ENCODE peak calls at places on chromosomes 7 and 10, in four cellular contexts. One of them, this sample, is unnamed.

GRCh38 chr10:119364941-119365340 is 157.6 kb downstream of the GRK5 start:
- DNase-seq in naive thymus-derived CD4-positive, alpha-beta T cell: no peak
- DNase-seq in neuronal stem cell: no peak
- DNase-seq in IMR-90: peak; percentile 31
- DNase-seq in this sample: no peak

GRCh38 chr7:96236198-96237039 is 85.5 kb downstream of the SLC25A13 start:
- DNase-seq in neuronal stem cell: no peak
- DNase-seq in naive thymus-derived CD4-positive, alpha-beta T cell: no peak
- DNase-seq in IMR-90: peak; percentile 95
- DNase-seq in this sample: no peak

GRCh38 chr10:110407301-110408170 is 90.2 kb upstream of the DUSP5 start:
- DNase-seq in neuronal stem cell: no peak
- DNase-seq in IMR-90: no peak
- DNase-seq in naive thymus-derived CD4-positive, alpha-beta T cell: no peak
- DNase-seq in this sample: no peak

GRCh38 chr7:141369422-141369821 is 181.8 kb upstream of the AGK start:
- DNase-seq in IMR-90: no peak
- DNase-seq in neuronal stem cell: no peak
- DNase-seq in naive thymus-derived CD4-positive, alpha-beta T cell: no peak
- DNase-seq in this sample: no peak

GRCh38 chr10:97882142-97883091 is 32.8 kb downstream of the GOLGA7B start:
- DNase-seq in IMR-90: peak; percentile 51
- DNase-seq in naive thymus-derived CD4-positive, alpha-beta T cell: no peak
- DNase-seq in neuronal stem cell: no peak
- DNase-seq in this sample: no peak

GRCh38 chr7:54817125-54817524 is 58.1 kb upstream of the SEC61G start:
- DNase-seq in neuronal stem cell: no peak
- DNase-seq in naive thymus-derived CD4-positive, alpha-beta T cell: no peak
- DNase-seq in IMR-90: no peak
- DNase-seq in this sample: no peak

GRCh38 chr10:62934258-62934657 is 118.1 kb upstream of the EGR2 start:
- DNase-seq in IMR-90: no peak
- DNase-seq in neuronal stem cell: no peak
- DNase-seq in naive thymus-derived CD4-positive, alpha-beta T cell: no peak
- DNase-seq in this sample: no peak

GRCh38 chr10:11887381-11888227 is 64.4 kb downstream of the PROSER2 start:
- DNase-seq in IMR-90: no peak
- DNase-seq in neuronal stem cell: no peak
- DNase-seq in naive thymus-derived CD4-positive, alpha-beta T cell: no peak
- DNase-seq in this sample: no peak

GRCh38 chr7:158595068-158595467 is 7.4 kb upstream of the PTPRN2 start:
- DNase-seq in naive thymus-derived CD4-positive, alpha-beta T cell: no peak
- DNase-seq in neuronal stem cell: peak; percentile 75
- DNase-seq in IMR-90: peak; percentile 59
- DNase-seq in this sample: no peak

GRCh38 chr10:23897864-23898263 is 311.1 kb upstream of the KIAA1217 start:
- DNase-seq in naive thymus-derived CD4-positive, alpha-beta T cell: no peak
- DNase-seq in IMR-90: no peak
- DNase-seq in neuronal stem cell: no peak
- DNase-seq in this sample: no peak

GRCh38 chr10:323651-324293 is 188.5 kb downstream of the ZMYND11 start:
- DNase-seq in IMR-90: peak; percentile 97
- DNase-seq in naive thymus-derived CD4-positive, alpha-beta T cell: no peak
- DNase-seq in neuronal stem cell: no peak
- DNase-seq in this sample: peak; percentile 26

GRCh38 chr7:38178695-38179344 is 775 bp downstream of the STARD3NL start:
- DNase-seq in neuronal stem cell: peak; percentile 12
- DNase-seq in naive thymus-derived CD4-positive, alpha-beta T cell: peak; percentile 64
- DNase-seq in IMR-90: peak; percentile 54
- DNase-seq in this sample: no peak

GRCh38 chr10:100730739-100731602 is 14.4 kb upstream of the PAX2 start:
- DNase-seq in neuronal stem cell: no peak
- DNase-seq in naive thymus-derived CD4-positive, alpha-beta T cell: no peak
- DNase-seq in IMR-90: peak; percentile 6
- DNase-seq in this sample: no peak

GRCh38 chr7:116075351-116076145 is 45.0 kb upstream of the TFEC start:
- DNase-seq in naive thymus-derived CD4-positive, alpha-beta T cell: no peak
- DNase-seq in IMR-90: peak; percentile 7
- DNase-seq in neuronal stem cell: no peak
- DNase-seq in this sample: no peak

GRCh38 chr7:107995184-107996071 is 7.5 kb downstream of the LAMB1 start:
- DNase-seq in naive thymus-derived CD4-positive, alpha-beta T cell: no peak
- DNase-seq in neuronal stem cell: peak; percentile 71
- DNase-seq in IMR-90: peak; percentile 85
- DNase-seq in this sample: no peak

GRCh38 chr7:11328309-11328708 is 354.6 kb downstream of the PHF14 start:
- DNase-seq in neuronal stem cell: no peak
- DNase-seq in IMR-90: no peak
- DNase-seq in naive thymus-derived CD4-positive, alpha-beta T cell: no peak
- DNase-seq in this sample: no peak

GRCh38 chr10:82378146-82378545 is 503.2 kb downstream of the NRG3 start:
- DNase-seq in neuronal stem cell: no peak
- DNase-seq in naive thymus-derived CD4-positive, alpha-beta T cell: no peak
- DNase-seq in IMR-90: peak; percentile 1
- DNase-seq in this sample: no peak

GRCh38 chr7:34187908-34188307 is 282.6 kb downstream of the BMPER start:
- DNase-seq in naive thymus-derived CD4-positive, alpha-beta T cell: no peak
- DNase-seq in neuronal stem cell: no peak
- DNase-seq in IMR-90: peak; percentile 44
- DNase-seq in this sample: no peak

GRCh38 chr7:17029150-17029549 is 147.4 kb upstream of the AGR3 start:
- DNase-seq in neuronal stem cell: no peak
- DNase-seq in naive thymus-derived CD4-positive, alpha-beta T cell: no peak
- DNase-seq in IMR-90: no peak
- DNase-seq in this sample: no peak

GRCh38 chr7:143416565-143417149 is 8.0 kb upstream of the EPHA1 start:
- DNase-seq in IMR-90: peak; percentile 53
- DNase-seq in neuronal stem cell: peak; percentile 36
- DNase-seq in naive thymus-derived CD4-positive, alpha-beta T cell: peak; percentile 50
- DNase-seq in this sample: no peak

GRCh38 chr7:109638321-109638720 is 1068.6 kb downstream of the DNAJB9 start:
- DNase-seq in IMR-90: no peak
- DNase-seq in naive thymus-derived CD4-positive, alpha-beta T cell: no peak
- DNase-seq in neuronal stem cell: no peak
- DNase-seq in this sample: no peak

GRCh38 chr7:5065107-5065407 is 19.4 kb downstream of the RBAK start:
- DNase-seq in naive thymus-derived CD4-positive, alpha-beta T cell: no peak
- DNase-seq in neuronal stem cell: no peak
- DNase-seq in IMR-90: no peak
- DNase-seq in this sample: no peak

GRCh38 chr7:1434165-1434718 is 25.0 kb downstream of the MICALL2 start:
- DNase-seq in IMR-90: no peak
- DNase-seq in neuronal stem cell: no peak
- DNase-seq in naive thymus-derived CD4-positive, alpha-beta T cell: no peak
- DNase-seq in this sample: no peak

GRCh38 chr10:110487411-110488123 is 10.1 kb upstream of the DUSP5 start:
- DNase-seq in naive thymus-derived CD4-positive, alpha-beta T cell: no peak
- DNase-seq in IMR-90: peak; percentile 55
- DNase-seq in neuronal stem cell: no peak
- DNase-seq in this sample: no peak

GRCh38 chr7:45050198-45050597 is 38.6 kb downstream of the NACAD start:
- DNase-seq in IMR-90: no peak
- DNase-seq in naive thymus-derived CD4-positive, alpha-beta T cell: no peak
- DNase-seq in neuronal stem cell: no peak
- DNase-seq in this sample: no peak

GRCh38 chr10:16724509-16724908 is 92.7 kb downstream of the RSU1 start:
- DNase-seq in naive thymus-derived CD4-positive, alpha-beta T cell: no peak
- DNase-seq in neuronal stem cell: no peak
- DNase-seq in IMR-90: no peak
- DNase-seq in this sample: no peak
- H3K4me1 ChIP-seq in naive thymus-derived CD4-positive, alpha-beta T cell: peaks cover under 1% of the 10 kb centered on the region
- H3K4me1 ChIP-seq in neuronal stem cell: no peaks in the 10 kb centered on the region
- H3K4me1 ChIP-seq in IMR-90: no peaks in the 10 kb centered on the region
- H3K4me1 ChIP-seq in this sample: no peaks in the 10 kb centered on the region

DNA sequence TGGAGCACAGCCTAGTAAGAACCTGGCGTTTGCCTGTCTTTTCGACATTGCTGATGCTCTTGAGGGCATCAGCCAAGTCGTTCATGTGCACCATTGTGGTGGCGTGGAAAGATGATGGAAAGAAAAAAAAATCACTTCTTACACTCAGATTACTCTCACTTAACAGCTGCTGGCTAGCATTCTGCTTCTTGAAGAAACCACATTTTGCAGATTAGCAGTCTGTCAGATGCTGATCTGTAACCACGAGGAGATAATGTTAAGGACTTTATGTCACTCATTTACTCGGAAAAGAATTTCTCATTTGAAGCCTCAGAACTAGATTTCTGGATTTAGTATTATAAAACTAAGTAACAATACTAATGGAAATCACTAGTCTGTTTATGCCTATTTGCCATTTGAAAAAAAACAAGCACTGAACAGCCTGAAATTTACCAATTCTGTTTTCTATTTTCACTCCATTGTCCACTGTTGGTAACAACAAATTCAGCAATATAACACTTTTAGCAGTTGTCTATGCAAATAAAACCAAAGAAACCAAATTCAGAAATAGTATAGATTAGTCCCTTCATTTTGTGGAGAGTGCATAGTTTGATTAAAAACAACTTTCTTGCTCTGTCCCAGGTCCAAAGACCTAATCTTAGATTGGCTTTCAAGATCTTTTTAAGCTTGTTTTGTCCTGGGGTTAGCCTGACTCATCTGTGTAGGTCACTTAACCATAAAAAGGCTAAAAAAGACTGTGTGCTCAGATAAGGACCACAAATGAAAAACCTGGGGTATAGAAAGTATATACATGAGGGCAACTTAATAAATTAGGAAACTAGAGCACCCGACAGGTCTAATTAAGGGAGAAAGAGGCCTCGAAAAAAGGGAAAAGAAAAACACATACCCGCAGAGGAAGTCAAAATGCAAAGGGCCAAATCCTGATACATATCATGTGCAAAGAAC is 67.5 kb downstream of the NT5C2 start:
- DNase-seq in IMR-90: peak; percentile 19
- DNase-seq in neuronal stem cell: no peak
- DNase-seq in naive thymus-derived CD4-positive, alpha-beta T cell: no peak
- DNase-seq in this sample: no peak
- H3K4me3 ChIP-seq in IMR-90: no peak overlapping the region
- H3K4me3 ChIP-seq in neuronal stem cell: no peak overlapping the region
- H3K4me3 ChIP-seq in naive thymus-derived CD4-positive, alpha-beta T cell: no peak overlapping the region
- H3K4me3 ChIP-seq in this sample: no peak overlapping the region

GRCh38 chr7:2760098-2760889 is 72.3 kb downstream of the AMZ1 start:
- DNase-seq in IMR-90: peak; percentile 54
- DNase-seq in neuronal stem cell: peak; percentile 21
- DNase-seq in naive thymus-derived CD4-positive, alpha-beta T cell: no peak
- DNase-seq in this sample: no peak
- H3K4me1 ChIP-seq in IMR-90: peaks cover 47% of the 10 kb centered on the region
- H3K4me1 ChIP-seq in neuronal stem cell: peaks cover 16% of the 10 kb centered on the region
- H3K4me1 ChIP-seq in naive thymus-derived CD4-positive, alpha-beta T cell: no peaks in the 10 kb centered on the region
- H3K4me1 ChIP-seq in this sample: peaks cover 6% of the 10 kb centered on the region

DNA sequence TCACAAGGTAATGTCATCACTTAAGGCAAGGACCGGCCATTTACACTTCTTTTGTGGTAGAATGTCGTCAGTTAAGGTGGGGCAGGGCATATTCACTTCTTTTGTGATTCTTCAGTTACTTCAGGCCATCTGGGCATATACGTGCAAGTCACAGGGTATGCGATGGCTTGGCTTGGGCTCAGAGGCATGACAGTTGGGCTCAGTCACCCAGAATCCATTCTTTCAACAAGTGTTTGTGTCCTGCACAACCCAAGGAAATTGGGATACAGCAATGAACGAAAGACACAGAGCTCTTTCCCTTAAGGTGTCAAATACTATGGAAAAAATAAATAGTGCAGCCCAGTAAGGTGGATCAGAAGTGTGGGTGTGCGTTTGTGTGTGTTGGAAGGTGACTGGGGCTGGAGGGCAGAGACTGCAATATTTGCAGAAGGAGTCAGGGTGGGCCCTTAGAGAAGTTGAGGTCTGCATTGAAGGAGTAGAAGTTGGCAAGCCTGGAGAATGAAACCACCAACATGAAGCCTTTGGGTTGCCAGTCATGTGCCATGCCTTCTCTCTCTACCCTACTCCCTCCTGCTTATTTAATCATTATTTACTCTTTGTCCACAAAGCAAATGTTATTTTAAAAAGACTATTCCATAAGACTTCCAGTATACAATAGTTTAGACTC is 222.8 kb upstream of the PRKCQ start:
- DNase-seq in naive thymus-derived CD4-positive, alpha-beta T cell: no peak
- DNase-seq in neuronal stem cell: no peak
- DNase-seq in IMR-90: no peak
- DNase-seq in this sample: no peak
- H3K4me3 ChIP-seq in naive thymus-derived CD4-positive, alpha-beta T cell: no peak overlapping the region
- H3K4me3 ChIP-seq in neuronal stem cell: no peak overlapping the region
- H3K4me3 ChIP-seq in IMR-90: no peak overlapping the region
- H3K4me3 ChIP-seq in this sample: no peak overlapping the region

GRCh38 chr7:41997151-41997550 is 239.9 kb downstream of the GLI3 start:
- DNase-seq in IMR-90: no peak
- DNase-seq in naive thymus-derived CD4-positive, alpha-beta T cell: no peak
- DNase-seq in neuronal stem cell: no peak
- DNase-seq in this sample: no peak
- H3K4me1 ChIP-seq in IMR-90: peaks cover 17% of the 10 kb centered on the region
- H3K4me1 ChIP-seq in naive thymus-derived CD4-positive, alpha-beta T cell: no peaks in the 10 kb centered on the region
- H3K4me1 ChIP-seq in neuronal stem cell: peaks cover 2% of the 10 kb centered on the region
- H3K4me1 ChIP-seq in this sample: no peaks in the 10 kb centered on the region

DNA sequence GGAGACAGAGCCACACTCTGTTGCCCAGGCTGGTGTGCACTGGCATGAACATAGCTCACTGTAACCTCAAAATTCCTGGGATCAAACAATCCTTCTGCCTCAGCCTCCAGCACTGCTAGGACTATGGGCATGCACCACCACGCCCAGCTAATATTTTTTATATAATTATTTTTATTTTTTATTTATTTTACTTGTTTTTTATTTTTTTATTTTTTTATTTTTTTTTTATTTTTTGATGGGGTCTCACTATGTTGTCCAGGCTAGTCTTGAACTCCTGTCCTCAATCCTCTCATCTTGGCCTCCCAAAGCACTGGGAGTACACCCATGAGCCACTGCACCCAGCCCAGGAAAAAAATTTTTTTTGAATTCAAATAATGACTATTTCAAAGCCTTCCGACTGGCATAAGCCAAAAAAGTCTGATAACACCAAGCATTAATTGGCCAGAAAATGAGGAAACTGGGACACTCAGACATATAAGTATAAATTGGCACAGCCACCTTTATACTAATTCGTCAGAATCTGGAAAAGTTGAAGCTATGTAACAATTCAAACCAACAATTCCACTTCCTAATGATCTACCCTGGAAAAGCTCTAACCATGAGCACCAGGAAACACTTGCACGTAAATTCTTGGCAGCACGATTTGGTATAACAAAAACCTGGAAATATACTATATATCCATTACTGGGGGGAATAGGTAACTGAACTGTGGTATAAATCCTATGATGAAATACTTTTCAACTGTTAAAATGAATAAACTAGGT is 6.3 kb downstream of the ZC3HAV1 start:
- DNase-seq in IMR-90: no peak
- DNase-seq in naive thymus-derived CD4-positive, alpha-beta T cell: no peak
- DNase-seq in neuronal stem cell: no peak
- DNase-seq in this sample: no peak
- H3K4me3 ChIP-seq in IMR-90: no peak overlapping the region
- H3K4me3 ChIP-seq in naive thymus-derived CD4-positive, alpha-beta T cell: peak overlapping the region; percentile 80
- H3K4me3 ChIP-seq in neuronal stem cell: no peak overlapping the region
- H3K4me3 ChIP-seq in this sample: peak overlapping the region; percentile 61

This sample was measured in CD8-positive, alpha-beta T cell.